ENCODE peak calls at places on chromosomes 3 and 15, in nine cellular contexts. K is SK-N-SH, S is HepG2, O is ovary, W is A549, Y is sigmoid colon, A is GM12878, X is H1, L is suprapubic skin. N is an unnamed sample.

GRCh38 chr3:133996251-133996661 is 33.5 kb downstream of the SLCO2A1 start:
- DNase-seq in K (no peak), S (no peak), O (no peak), W (no peak), Y (peak; percentile 60), A (no peak), X (no peak), L (peak; percentile 76), N (no peak)

GRCh38 chr3:193869221-193870201 is 266.4 kb upstream of the HES1 start:
- DNase-seq in K (peak; percentile 32), S (no peak), O (peak; percentile 24), W (peak; percentile 52), Y (peak; percentile 73), A (no peak), X (peak; percentile 81), L (no peak), N (no peak)

GRCh38 chr3:119310052-119310451 is 15.9 kb downstream of the ARHGAP31 start:
- DNase-seq in K (no peak), S (no peak), O (no peak), W (no peak), Y (no peak), A (no peak), X (no peak), L (no peak), N (no peak)

GRCh38 chr15:35293353-35294130 is 208.4 kb upstream of the NANOGP8 start:
- DNase-seq in K (peak; percentile 22), S (peak; percentile 77), O (no peak), W (peak; percentile 82), Y (no peak), A (no peak), X (no peak), L (no peak), N (no peak)

GRCh38 chr3:78801923-78802587 is 965.7 kb downstream of the ROBO1 start:
- DNase-seq in K (no peak), S (no peak), O (no peak), W (no peak), Y (no peak), A (peak; percentile 31), X (no peak), L (no peak), N (no peak)

GRCh38 chr3:185283374-185283935 is 29.6 kb upstream of the EHHADH start:
- DNase-seq in K (no peak), S (no peak), O (no peak), W (peak; percentile 9), Y (no peak), A (no peak), X (no peak), L (no peak), N (no peak)

GRCh38 chr15:31484369-31484951 is 157.8 kb downstream of the KLF13 start:
- DNase-seq in K (no peak), S (no peak), O (peak; percentile 10), W (no peak), Y (no peak), A (no peak), X (no peak), L (no peak), N (peak; percentile 23)

GRCh38 chr3:138398791-138399575 is 35.4 kb upstream of the ESYT3 start:
- DNase-seq in K (no peak), S (peak; percentile 97), O (no peak), W (peak; percentile 9), Y (no peak), A (no peak), X (no peak), L (peak; percentile 28), N (no peak)

GRCh38 chr15:58546635-58547627 is 115.1 kb downstream of the LIPC start:
- DNase-seq in K (peak; percentile 53), S (peak; percentile 83), O (peak; percentile 64), W (peak; percentile 95), Y (no peak), A (no peak), X (no peak), L (no peak), N (peak; percentile 44)

GRCh38 chr15:93087825-93088199 is 1.2 kb downstream of the RGMA start:
- DNase-seq in K (peak; percentile 81), S (peak; percentile 22), O (peak; percentile 87), W (peak; percentile 72), Y (peak; percentile 92), A (peak; percentile 15), X (peak; percentile 61), L (no peak), N (peak; percentile 70)

GRCh38 chr3:38723569-38724391 is 74.3 kb upstream of the SCN5A start:
- DNase-seq in K (peak; percentile 79), S (no peak), O (no peak), W (no peak), Y (no peak), A (no peak), X (no peak), L (no peak), N (no peak)

GRCh38 chr3:163914567-163914966 is 1163.7 kb downstream of the SI start:
- DNase-seq in K (no peak), S (no peak), O (no peak), W (no peak), Y (no peak), A (no peak), X (no peak), L (no peak), N (no peak)

GRCh38 chr3:168047190-168047795 is 48.4 kb downstream of the GOLIM4 start:
- DNase-seq in K (peak; percentile 50), S (peak; percentile 76), O (no peak), W (peak; percentile 74), Y (no peak), A (peak; percentile 59), X (no peak), L (no peak), N (no peak)

DNA sequence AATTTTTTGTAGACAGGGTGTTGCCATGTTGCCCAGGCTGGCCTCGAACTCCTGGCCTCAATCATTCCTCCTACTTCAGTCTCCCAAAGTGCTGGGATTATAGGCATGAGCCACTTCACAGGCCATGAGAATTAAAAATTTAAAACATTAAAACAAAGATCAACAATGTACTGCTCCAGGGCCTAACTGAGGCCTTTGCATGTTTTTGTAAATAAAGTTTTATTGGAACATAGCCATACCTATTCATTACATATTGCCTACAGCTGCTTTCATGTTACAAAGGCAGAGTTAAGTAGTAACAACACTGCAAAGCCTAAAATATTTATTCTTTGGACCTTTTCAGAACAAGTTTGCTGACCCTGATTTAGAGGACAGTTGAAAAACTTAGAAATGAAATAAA is 9.6 kb downstream of the VPS39 start:
- DNase-seq in K (no peak), S (no peak), O (no peak), W (no peak), Y (no peak), A (no peak), X (no peak), L (no peak), N (no peak)
- TF ChIP-seq EP300 in K (no peak), S (no peak), O (no peak), W (no peak), Y (no peak), A (no peak), X (no peak), L (no peak), N (no peak)

GRCh38 chr15:63826513-63826912 is 7.2 kb downstream of the HERC1 start:
- DNase-seq in K (no peak), S (no peak), O (no peak), W (peak; percentile 62), Y (no peak), A (no peak), X (no peak), L (no peak), N (no peak)
- TF ChIP-seq EP300 in K (no peak), S (no peak), O (no peak), W (no peak), Y (no peak), A (no peak), X (no peak), L (no peak), N (no peak)

GRCh38 chr3:143581972-143582722 is 266.1 kb downstream of the SLC9A9 start:
- DNase-seq in K (no peak), S (no peak), O (no peak), W (no peak), Y (no peak), A (no peak), X (no peak), L (no peak), N (no peak)

GRCh38 chr3:143586565-143586964 is 261.7 kb downstream of the SLC9A9 start:
- DNase-seq in K (no peak), S (no peak), O (no peak), W (no peak), Y (no peak), A (no peak), X (no peak), L (no peak), N (no peak)

GRCh38 chr3:143590660-143591059 is 257.6 kb downstream of the SLC9A9 start:
- DNase-seq in K (no peak), S (no peak), O (no peak), W (no peak), Y (no peak), A (no peak), X (no peak), L (no peak), N (no peak)

GRCh38 chr3:143585720-143586456 is 262.4 kb downstream of the SLC9A9 start:
- DNase-seq in K (no peak), S (no peak), O (no peak), W (no peak), Y (no peak), A (peak; percentile 45), X (no peak), L (no peak), N (no peak)
- TF ChIP-seq EP300 in K (no peak), S (no peak), O (no peak), W (no peak), Y (no peak), A (no peak), X (no peak), L (no peak), N (no peak)

DNA sequence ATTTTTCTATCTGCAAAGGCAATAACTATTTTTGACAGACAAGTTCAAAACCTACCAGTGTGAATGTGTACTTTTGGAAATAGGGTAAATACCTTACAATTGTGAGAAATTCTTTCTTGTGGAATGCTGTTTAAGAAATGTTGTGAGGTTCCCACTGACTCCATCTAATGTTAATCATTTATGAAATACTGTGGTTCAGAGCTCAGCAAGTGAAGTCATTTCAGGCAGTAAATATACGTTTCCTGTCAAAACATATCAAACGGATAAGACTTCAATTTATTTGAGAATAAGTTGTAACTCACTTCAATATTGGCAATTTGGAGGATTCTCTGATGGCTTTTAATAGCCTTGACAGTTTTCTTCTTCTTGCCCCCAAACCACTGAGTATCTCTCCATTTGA is 16.4 kb downstream of the TAFA4 start:
- DNase-seq in K (no peak), S (peak; percentile 38), O (no peak), W (no peak), Y (no peak), A (no peak), X (no peak), L (no peak), N (no peak)
- TF ChIP-seq EP300 in K (no peak), S (no peak), O (no peak), W (no peak), Y (no peak), A (no peak), X (no peak), L (no peak), N (no peak)

GRCh38 chr3:70849911-70850699 is 537.7 kb upstream of the MDFIC2 start:
- DNase-seq in K (no peak), S (no peak), O (peak; percentile 50), W (peak; percentile 88), Y (peak; percentile 72), A (no peak), X (no peak), L (no peak), N (no peak)
- TF ChIP-seq EP300 in K (no peak), S (no peak), O (peak; percentile 8), W (peak; percentile 75), Y (peak; percentile 71), A (no peak), X (no peak), L (no peak), N (no peak)

N was measured in stomach.